ENCODE peak calls at places on chromosomes 4 and X, in seven cellular contexts. L is HCT116, X is glutamatergic neuron, Y is OCI-LY7, U is left ventricle myocardium inferior, I is fibroblast of pulmonary artery, E is HFFc6. J is an unnamed sample.

GRCh38 chrX:40866878-40867277 is 131.5 kb upstream of the MED14 start:
- DNase-seq in E (peak), X (no peak), I (peak), U (no peak), L (no peak), Y (no peak), J (no peak)

GRCh38 chr4:72063726-72064125 is 31.9 kb downstream of the NPFFR2 start:
- DNase-seq in Y (no peak), E (no peak), I (no peak), U (no peak), L (no peak), X (no peak), J (no peak)

GRCh38 chr4:96606451-96606850 is 766.6 kb downstream of the PDHA2 start:
- DNase-seq in Y (no peak), I (no peak), U (no peak), L (no peak), X (no peak), E (no peak), J (no peak)

GRCh38 chr4:188109157-188109755 is at the start of gene TRIML2:
- DNase-seq in E (peak), U (no peak), I (no peak), X (no peak), L (peak), Y (no peak), J (no peak)

GRCh38 chr4:74394476-74395136 is 29.7 kb downstream of the EREG start:
- DNase-seq in X (no peak), E (peak), L (peak), I (peak), Y (no peak), U (no peak), J (no peak)

GRCh38 chr4:76420901-76421581 is at the start of gene CCDC158:
- DNase-seq in U (peak), L (no peak), E (no peak), X (no peak), I (no peak), Y (no peak), J (no peak)

GRCh38 chrX:140723251-140723650 is 13.7 kb downstream of the LINC00632 start:
- DNase-seq in X (no peak), E (no peak), L (no peak), U (no peak), I (peak), Y (no peak), J (no peak)

GRCh38 chr4:3766791-3767561 is 791 bp downstream of the ADRA2C start:
- DNase-seq in U (no peak), X (peak), Y (no peak), L (no peak), E (no peak), I (no peak), J (no peak)

GRCh38 chr4:150515135-150515534 is 66.8 kb upstream of the MAB21L2 start:
- DNase-seq in Y (no peak), E (no peak), U (no peak), L (no peak), X (no peak), I (peak), J (no peak)

GRCh38 chr4:99463566-99463965 is 28.4 kb upstream of the ADH7 start:
- DNase-seq in L (no peak), E (no peak), I (no peak), U (no peak), X (no peak), Y (no peak), J (no peak)

GRCh38 chr4:109945056-109945455 is 32.4 kb downstream of the EGF start:
- DNase-seq in L (no peak), X (no peak), U (no peak), I (no peak), E (no peak), Y (no peak), J (no peak)

GRCh38 chr4:122100508-122100907 is 51.6 kb upstream of the BLTP1 start:
- DNase-seq in I (no peak), X (no peak), U (no peak), E (no peak), Y (no peak), L (no peak), J (no peak)

GRCh38 chr4:153513596-153513995 is 47.4 kb downstream of the TMEM131L start:
- DNase-seq in I (peak), Y (no peak), X (no peak), U (no peak), E (peak), L (peak), J (no peak)

GRCh38 chr4:83782591-83782990 is 246.7 kb downstream of the GPAT3 start:
- DNase-seq in X (no peak), I (no peak), U (no peak), E (no peak), Y (no peak), L (peak), J (no peak)

GRCh38 chrX:6465731-6466130 is 69.2 kb downstream of the VCX3A start:
- DNase-seq in L (no peak), I (no peak), Y (no peak), U (no peak), E (no peak), X (no peak), J (no peak)

GRCh38 chr4:2256156-2256731 is 5.7 kb downstream of the MXD4 start:
- DNase-seq in I (peak), X (peak), Y (no peak), L (no peak), U (peak), E (no peak), J (no peak)
- TF ChIP-seq CTCF in I (no peak), X (no peak), Y (no peak), L (no peak), U (no peak), E (no peak), J (no peak)

GRCh38 chrX:131187234-131187633 is 101.9 kb downstream of the IGSF1 start:
- DNase-seq in Y (no peak), I (no peak), E (no peak), X (no peak), U (no peak), L (no peak), J (no peak)
- TF ChIP-seq CTCF in Y (no peak), I (no peak), E (no peak), X (no peak), U (no peak), L (no peak), J (no peak)

DNA sequence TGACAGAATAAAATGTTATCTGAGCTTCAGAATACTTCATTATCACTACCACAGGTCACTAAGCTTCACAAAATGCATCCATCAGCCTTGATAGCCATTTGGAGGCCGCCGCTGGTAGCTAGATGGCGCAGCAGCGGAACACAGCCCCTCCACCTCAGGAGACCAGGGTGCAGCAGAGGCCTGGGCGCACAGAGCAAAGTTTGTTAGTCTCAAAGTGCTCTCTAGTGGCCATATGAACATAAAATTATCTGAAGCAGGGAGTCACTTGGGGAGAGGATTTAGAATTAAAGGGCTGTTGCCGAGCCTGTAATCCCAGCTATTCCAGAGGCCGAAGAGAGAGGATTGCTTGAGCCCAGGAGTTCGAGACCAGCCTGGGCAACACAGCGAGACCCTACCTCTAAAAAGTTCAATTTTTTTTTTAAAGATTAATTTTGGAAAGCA is 8.1 kb upstream of the DCTD start:
- DNase-seq in X (peak), E (peak), U (peak), Y (peak), I (peak), L (peak), J (peak)
- TF ChIP-seq CTCF in X (no peak), E (peak), U (peak), Y (peak), I (peak), L (peak), J (peak)

GRCh38 chr4:141133146-141134006 is at the start of gene RNF150:
- DNase-seq in X (peak), E (peak), Y (peak), I (peak), L (no peak), U (peak), J (peak)
- TF ChIP-seq CTCF in X (peak), E (peak), Y (no peak), I (peak), L (no peak), U (peak), J (peak)

GRCh38 chr4:45007499-45007898 is 281.1 kb upstream of the GNPDA2 start:
- DNase-seq in E (no peak), L (no peak), I (no peak), X (no peak), U (no peak), Y (no peak), J (no peak)

GRCh38 chr4:45004326-45004725 is 278.0 kb upstream of the GNPDA2 start:
- DNase-seq in E (no peak), I (no peak), X (no peak), L (no peak), Y (no peak), U (no peak), J (no peak)

GRCh38 chr4:45004847-45005565 is 278.6 kb upstream of the GNPDA2 start:
- DNase-seq in L (no peak), E (no peak), Y (no peak), U (no peak), X (no peak), I (peak), J (no peak)

GRCh38 chr4:45006078-45006477 is 279.7 kb upstream of the GNPDA2 start:
- DNase-seq in X (no peak), I (no peak), U (no peak), Y (no peak), E (no peak), L (no peak), J (no peak)
- TF ChIP-seq CTCF in X (no peak), I (no peak), U (no peak), Y (no peak), E (no peak), L (no peak), J (no peak)

DNA sequence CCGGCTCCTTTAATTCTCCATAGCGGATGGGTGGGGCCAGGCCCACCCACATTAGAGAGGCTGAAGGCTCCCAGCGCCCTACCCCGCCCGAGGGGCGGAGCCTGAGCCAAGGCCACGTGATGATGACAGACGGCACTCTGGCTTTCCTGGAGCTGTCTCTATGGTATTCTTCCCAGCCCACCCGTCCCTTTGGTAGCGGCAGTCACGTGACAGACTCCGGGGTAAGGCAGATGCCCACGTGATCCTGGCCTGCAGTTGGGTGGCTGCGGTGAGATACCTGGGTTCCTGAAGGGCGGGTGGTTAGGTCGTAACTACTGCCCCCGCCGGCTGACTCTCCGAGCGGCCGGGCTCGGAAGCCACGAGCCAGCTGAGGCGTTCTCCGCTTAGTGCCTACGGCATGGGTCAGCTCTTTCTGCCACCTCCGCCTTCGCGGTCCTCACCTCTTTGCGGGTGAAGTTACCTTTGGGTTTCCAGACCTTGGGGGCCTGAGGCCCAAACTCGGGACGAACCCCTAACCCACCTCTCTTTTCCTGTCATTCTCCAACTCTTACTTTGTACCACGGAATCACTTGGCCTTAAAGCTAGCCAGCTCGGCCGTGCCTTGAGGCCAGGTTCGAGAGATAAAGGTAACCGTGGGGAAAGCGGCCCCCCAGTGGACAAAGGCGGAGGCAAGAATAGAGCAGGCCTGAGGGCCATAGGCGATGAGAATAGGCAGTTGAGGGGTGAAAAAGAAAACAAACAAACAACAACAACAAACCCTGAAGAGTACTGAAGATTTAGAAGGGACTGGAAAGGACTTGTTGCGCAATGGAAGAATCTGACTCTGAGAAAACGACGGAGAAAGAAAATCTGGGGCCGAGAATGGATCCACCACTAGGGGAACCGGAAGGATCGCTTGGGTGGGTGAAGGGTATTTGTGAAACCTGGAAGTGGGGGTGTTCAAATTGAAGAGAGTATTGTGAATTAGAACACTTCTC is at the start of gene RRAGB:
- DNase-seq in U (peak), X (peak), L (peak), E (peak), Y (peak), I (peak), J (peak)
- TF ChIP-seq CTCF in U (peak), X (peak), L (peak), E (peak), Y (peak), I (peak), J (peak)

GRCh38 chr4:163356104-163356503 is 12.4 kb downstream of the NPY5R start:
- DNase-seq in E (no peak), I (no peak), Y (no peak), X (no peak), U (no peak), L (no peak), J (no peak)
- TF ChIP-seq CTCF in E (peak), I (no peak), Y (peak), X (peak), U (no peak), L (peak), J (no peak)

GRCh38 chrX:153644356-153645125 is 2.5 kb upstream of the DUSP9 start:
- DNase-seq in I (no peak), X (no peak), Y (no peak), L (no peak), E (no peak), U (no peak), J (no peak)
- TF ChIP-seq CTCF in I (no peak), X (peak), Y (no peak), L (no peak), E (no peak), U (no peak), J (no peak)

GRCh38 chr4:6885953-6886557 is 23.6 kb upstream of the TBC1D14 start:
- DNase-seq in X (no peak), I (peak), Y (peak), L (no peak), U (peak), E (peak), J (peak)
- TF ChIP-seq CTCF in X (no peak), I (peak), Y (peak), L (peak), U (peak), E (peak), J (peak)

GRCh38 chrX:82230013-82230412 is 1028.1 kb downstream of the SH3BGRL start:
- DNase-seq in I (no peak), Y (no peak), X (no peak), L (no peak), E (no peak), U (no peak), J (no peak)
- TF ChIP-seq CTCF in I (no peak), Y (no peak), X (no peak), L (peak), E (no peak), U (no peak), J (no peak)